ENCODE peak calls at places on chromosome 11, in eight cellular contexts. K is fibroblast of lung, W is stomach, I is activated B cell treated with CpG ODN at 0.5 μM for 24 hours, E is hepatocyte, C is colonic mucosa, O is AG09309, D is fibroblast of pulmonary artery. X is an unnamed sample.
A peak's percentile ranks its signal among the peaks of the same experiment; 100 is the strongest.

GRCh38 chr11:93652161-93652597 is 9.3 kb upstream of the CEP295 start:
- DNase-seq in O (no peak), W (no peak), K (peak; percentile 63), E (peak; percentile 43), I (no peak), C (peak; percentile 51), D (peak; percentile 66), X (no peak)

GRCh38 chr11:67117667-67118058 is 1.4 kb upstream of the KDM2A start:
- DNase-seq in C (peak; percentile 38), I (peak; percentile 58), W (no peak), O (no peak), E (peak; percentile 61), K (no peak), D (no peak), X (peak; percentile 51)

GRCh38 chr11:69541501-69542313 is 60.2 kb downstream of the LINC01488 start:
- DNase-seq in I (no peak), E (no peak), C (no peak), W (no peak), O (no peak), K (peak; percentile 8), D (no peak), X (no peak)

GRCh38 chr11:29319231-29319630 is 697.6 kb downstream of the KCNA4 start:
- DNase-seq in C (no peak), O (no peak), I (no peak), E (no peak), K (no peak), W (no peak), D (peak; percentile 17), X (no peak)

GRCh38 chr11:110000045-110000502 is 93.1 kb upstream of the ZC3H12C start:
- DNase-seq in K (peak; percentile 98), O (peak; percentile 98), D (peak; percentile 91), C (no peak), I (no peak), W (no peak), E (peak; percentile 62), X (peak; percentile 68)

GRCh38 chr11:25441432-25441831 is 890.5 kb upstream of the ANO3 start:
- DNase-seq in E (no peak), O (no peak), I (no peak), K (peak; percentile 89), C (no peak), W (no peak), D (peak; percentile 0), X (no peak)

GRCh38 chr11:128783513-128783912 is 83.6 kb downstream of the KCNJ1 start:
- DNase-seq in O (no peak), D (no peak), E (no peak), I (no peak), W (no peak), C (no peak), K (no peak), X (no peak)

GRCh38 chr11:108431997-108432396 is 35.3 kb downstream of the C11orf65 start:
- DNase-seq in O (no peak), D (no peak), W (no peak), I (no peak), K (no peak), C (no peak), E (no peak), X (no peak)

GRCh38 chr11:94771951-94772350 is 3.8 kb downstream of the AMOTL1 start:
- DNase-seq in K (no peak), W (no peak), I (no peak), E (no peak), C (no peak), O (no peak), D (no peak), X (no peak)

GRCh38 chr11:113874096-113874919 is 1.1 kb downstream of the USP28 start:
- DNase-seq in I (no peak), D (no peak), E (no peak), C (no peak), O (no peak), W (no peak), K (no peak), X (no peak)

GRCh38 chr11:116544721-116545120 is 228.1 kb downstream of the BUD13 start:
- DNase-seq in C (no peak), D (no peak), I (no peak), O (no peak), E (no peak), K (no peak), W (no peak), X (no peak)

GRCh38 chr11:134761926-134762247 is 349.8 kb upstream of the B3GAT1 start:
- DNase-seq in E (no peak), D (no peak), W (no peak), C (no peak), O (no peak), K (no peak), I (no peak), X (no peak)

GRCh38 chr11:76382209-76382608 is 1.1 kb downstream of the GVQW3 start:
- DNase-seq in C (no peak), O (no peak), D (no peak), I (no peak), W (no peak), K (no peak), E (no peak), X (no peak)

GRCh38 chr11:85947431-85948272 is 92.5 kb downstream of the CCDC83 start:
- DNase-seq in E (peak; percentile 19), K (peak; percentile 97), I (no peak), D (peak; percentile 96), O (peak; percentile 73), W (no peak), C (no peak), X (no peak)

GRCh38 chr11:74460481-74461154 is 6.7 kb downstream of the KCNE3 start:
- DNase-seq in E (no peak), K (peak; percentile 38), W (no peak), I (no peak), O (peak; percentile 31), C (no peak), D (peak; percentile 81), X (no peak)

GRCh38 chr11:29306527-29306926 is 710.3 kb downstream of the KCNA4 start:
- DNase-seq in K (peak; percentile 72), W (no peak), I (no peak), E (no peak), C (no peak), D (peak; percentile 94), O (peak; percentile 64), X (no peak)

GRCh38 chr11:62461740-62462522 is 43.1 kb downstream of the SCGB1A1 start:
- DNase-seq in D (peak; percentile 61), C (no peak), I (no peak), O (peak; percentile 79), E (no peak), W (no peak), K (no peak), X (no peak)

DNA sequence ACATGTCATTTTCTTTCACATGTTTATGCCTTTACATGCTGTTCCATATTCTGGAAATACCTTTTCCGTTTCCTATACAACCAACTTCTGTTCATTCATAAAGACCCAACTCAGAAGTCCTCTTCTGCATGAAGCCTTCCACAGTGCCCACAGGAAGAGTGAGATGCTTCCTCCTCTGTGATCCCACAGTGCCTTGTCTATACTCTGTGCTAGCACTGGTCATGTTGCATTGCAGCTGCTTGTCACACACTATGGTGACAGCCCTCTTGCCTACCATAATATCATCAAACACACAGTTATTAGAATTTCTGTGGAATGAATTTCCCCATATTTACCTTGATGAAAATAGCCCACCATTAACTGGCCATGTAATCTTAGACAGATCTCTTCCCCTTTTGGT is 8.9 kb downstream of the PARVA start:
- DNase-seq in D (no peak), W (no peak), C (no peak), K (no peak), E (no peak), I (no peak), O (no peak), X (no peak)
- TF ChIP-seq CTCF in D (no peak), W (no peak), C (no peak), K (no peak), E (no peak), I (no peak), O (no peak), X (no peak)

DNA sequence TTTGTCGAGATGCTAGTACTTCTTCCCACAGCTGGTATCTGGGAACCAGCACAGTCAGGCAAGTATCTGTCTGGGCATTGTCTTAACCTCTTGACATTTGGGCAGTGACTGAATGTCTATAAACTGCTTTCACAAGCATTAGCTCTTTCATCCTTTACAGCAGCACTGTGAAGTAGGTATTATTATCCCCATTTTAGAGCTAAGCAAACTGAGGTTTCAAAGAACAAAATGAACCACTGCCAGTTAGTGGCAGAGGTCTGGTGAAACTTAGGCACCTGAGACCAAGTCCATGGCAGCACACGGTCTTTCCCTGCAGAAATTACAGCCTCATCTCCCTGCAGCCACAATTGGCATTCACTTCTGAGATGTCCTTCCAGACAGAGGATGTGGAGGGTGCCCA is 111.0 kb upstream of the TBCEL start:
- DNase-seq in K (no peak), D (no peak), E (no peak), I (no peak), C (no peak), W (no peak), O (no peak), X (no peak)
- TF ChIP-seq CTCF in K (no peak), D (no peak), E (no peak), I (no peak), C (no peak), W (no peak), O (no peak), X (no peak)

GRCh38 chr11:26805001-26805400 is 83.1 kb upstream of the SLC5A12 start:
- DNase-seq in I (no peak), D (no peak), C (no peak), O (no peak), W (no peak), E (no peak), K (peak; percentile 56), X (no peak)

GRCh38 chr11:26801601-26802000 is 79.7 kb upstream of the SLC5A12 start:
- DNase-seq in E (no peak), I (no peak), D (no peak), K (no peak), O (no peak), W (no peak), C (no peak), X (no peak)

DNA sequence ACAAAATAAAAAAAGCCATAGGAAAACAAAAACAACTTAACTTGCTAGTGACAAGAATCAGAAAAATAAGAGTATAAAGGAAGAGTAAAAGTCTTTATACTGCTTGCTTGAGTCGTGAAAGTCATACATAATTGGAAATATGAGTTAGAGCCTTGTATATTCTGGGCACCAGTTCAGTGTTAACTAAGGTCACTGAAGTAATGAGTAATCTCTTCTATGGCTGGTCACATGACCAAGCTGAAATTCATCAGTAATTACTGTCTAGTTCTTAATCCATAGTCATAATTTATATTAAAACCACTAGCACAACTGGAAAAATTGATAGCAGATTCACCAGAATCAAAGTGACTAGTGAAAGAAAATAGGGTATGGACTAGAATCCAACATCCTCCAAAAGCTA is 84.3 kb upstream of the SLC5A12 start:
- DNase-seq in E (no peak), I (no peak), C (no peak), D (peak; percentile 4), W (no peak), K (peak; percentile 65), O (peak; percentile 52), X (no peak)
- TF ChIP-seq CTCF in E (no peak), I (no peak), C (no peak), D (no peak), W (no peak), K (no peak), O (no peak), X (no peak)

DNA sequence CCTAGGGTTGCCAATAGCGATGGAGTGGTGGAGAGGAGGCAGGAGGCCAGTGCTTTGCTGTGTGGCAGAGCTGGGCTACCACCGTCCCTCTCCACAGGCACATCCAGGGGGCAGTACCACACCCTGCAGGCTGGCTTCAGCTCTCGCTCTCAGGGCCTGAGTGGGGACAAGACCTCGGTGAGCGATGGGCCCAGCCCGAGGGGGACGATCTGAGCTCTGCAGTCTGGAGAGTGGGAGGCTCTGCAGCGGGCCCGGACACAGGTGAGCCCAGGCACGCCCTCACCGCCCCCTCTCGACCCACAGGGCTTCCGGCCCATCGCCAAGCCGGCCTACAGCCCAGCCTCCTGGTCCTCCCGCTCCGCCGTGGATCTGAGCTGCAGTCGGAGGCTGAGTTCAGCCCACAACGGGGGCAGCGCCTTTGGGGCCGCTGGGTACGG is 2.5 kb downstream of the PKP3 start:
- DNase-seq in O (no peak), I (no peak), E (no peak), K (peak; percentile 33), W (no peak), D (peak; percentile 36), C (peak; percentile 23), X (no peak)
- TF ChIP-seq CTCF in O (peak; percentile 29), I (no peak), E (no peak), K (peak; percentile 33), W (no peak), D (peak; percentile 34), C (no peak), X (peak; percentile 24)